ENCODE peak calls at places on chromosome 1, in seven cellular contexts. B is GM23248; Z is CD8-positive, alpha-beta T cell; S is gastrocnemius medialis; O is effector memory CD4-positive, alpha-beta T cell; N is cardiac muscle cell; C is neural progenitor cell. D is an unnamed sample.

GRCh38 chr1:161313554-161314200 is 504 bp upstream of the SDHC start:
- DNase-seq in S (no peak), Z (no peak), N (no peak), O (no peak), C (no peak), B (no peak), D (peak)

GRCh38 chr1:44571712-44572571 is 102.3 kb downstream of the TMEM53 start:
- DNase-seq in B (peak), Z (no peak), O (no peak), C (no peak), N (no peak), S (no peak), D (no peak)

GRCh38 chr1:166378805-166379204 is 212.0 kb upstream of the FAM78B start:
- DNase-seq in C (no peak), O (no peak), S (no peak), N (no peak), B (no peak), Z (no peak), D (no peak)

GRCh38 chr1:47262787-47263413 is 30.9 kb upstream of the TAL1 start:
- DNase-seq in N (peak), B (peak), C (peak), Z (no peak), O (peak), S (peak), D (no peak)

GRCh38 chr1:235892734-235893413 is 26.2 kb upstream of the LYST start:
- DNase-seq in S (no peak), O (no peak), B (no peak), Z (no peak), C (no peak), N (no peak), D (no peak)

GRCh38 chr1:21763694-21764419 is 19.1 kb downstream of the USP48 start:
- DNase-seq in C (no peak), Z (no peak), B (no peak), N (no peak), O (no peak), S (no peak), D (no peak)

GRCh38 chr1:12059722-12060464 is 3.2 kb upstream of the TNFRSF8 start:
- DNase-seq in O (no peak), B (no peak), S (no peak), C (no peak), N (no peak), Z (no peak), D (no peak)

GRCh38 chr1:37410080-37410479 is 64.3 kb upstream of the ZC3H12A start:
- DNase-seq in O (no peak), N (no peak), B (no peak), S (no peak), Z (no peak), C (peak), D (no peak)

GRCh38 chr1:192592981-192593683 is 17.6 kb downstream of the RGS1 start:
- DNase-seq in O (no peak), S (no peak), C (no peak), Z (no peak), B (peak), N (no peak), D (no peak)

GRCh38 chr1:228875741-228876140 is 140.5 kb downstream of the RHOU start:
- DNase-seq in C (no peak), B (no peak), N (no peak), O (no peak), Z (no peak), S (no peak), D (no peak)

GRCh38 chr1:89954401-89954800 is 40.5 kb upstream of the ZNF326 start:
- DNase-seq in C (no peak), O (no peak), Z (no peak), S (no peak), B (no peak), N (no peak), D (no peak)

GRCh38 chr1:156067262-156067661 is 6.3 kb downstream of the RAB25 start:
- DNase-seq in B (peak), S (no peak), O (no peak), C (no peak), Z (no peak), N (no peak), D (no peak)

GRCh38 chr1:69921501-69921900 is 283.9 kb downstream of the LRRC40 start:
- DNase-seq in B (no peak), C (no peak), N (no peak), S (no peak), O (no peak), Z (no peak), D (no peak)

GRCh38 chr1:16925635-16926490 is 4.1 kb downstream of the CROCC start:
- DNase-seq in S (no peak), Z (no peak), C (no peak), O (no peak), N (no peak), B (no peak), D (no peak)

GRCh38 chr1:6082430-6082971 is 36.8 kb downstream of the KCNAB2 start:
- DNase-seq in S (no peak), O (no peak), C (peak), N (peak), B (peak), Z (no peak), D (no peak)

GRCh38 chr1:212558665-212559480 is 49.7 kb upstream of the ATF3 start:
- DNase-seq in S (peak), C (peak), N (peak), B (peak), Z (peak), O (peak), D (peak)

GRCh38 chr1:54249798-54250497 is 50.0 kb downstream of the MRPL37 start:
- DNase-seq in N (no peak), Z (no peak), B (peak), C (no peak), S (peak), O (no peak), D (no peak)

GRCh38 chr1:244210884-244211558 is 159.9 kb downstream of the ZBTB18 start:
- DNase-seq in Z (no peak), B (peak), S (peak), C (peak), O (no peak), N (peak), D (no peak)

GRCh38 chr1:41629571-41629970 is 145.1 kb upstream of the EDN2 start:
- DNase-seq in Z (no peak), C (no peak), B (peak), S (no peak), O (no peak), N (no peak), D (no peak)

GRCh38 chr1:29975036-29975694 is 738.8 kb downstream of the PTPRU start:
- DNase-seq in N (peak), B (peak), O (no peak), S (no peak), Z (no peak), C (peak), D (no peak)

GRCh38 chr1:177830531-177830930 is 139.3 kb downstream of the SEC16B start:
- DNase-seq in B (no peak), Z (no peak), O (no peak), C (no peak), N (no peak), S (no peak), D (no peak)

GRCh38 chr1:29830916-29831315 is 594.6 kb downstream of the PTPRU start:
- DNase-seq in N (no peak), Z (no peak), C (no peak), B (no peak), O (no peak), S (no peak), D (no peak)

GRCh38 chr1:194076646-194077045 is 890.2 kb upstream of the B3GALT2 start:
- DNase-seq in C (no peak), S (no peak), O (no peak), N (no peak), Z (no peak), B (no peak), D (no peak)

GRCh38 chr1:226404063-226404903 is 3.6 kb downstream of the PARP1 start:
- DNase-seq in S (no peak), O (no peak), Z (no peak), C (no peak), N (no peak), B (peak), D (no peak)
- H3K27ac ChIP-seq in S (no peak), O (no peak), Z (no peak), C (no peak), N (peak), B (no peak), D (peak)

DNA sequence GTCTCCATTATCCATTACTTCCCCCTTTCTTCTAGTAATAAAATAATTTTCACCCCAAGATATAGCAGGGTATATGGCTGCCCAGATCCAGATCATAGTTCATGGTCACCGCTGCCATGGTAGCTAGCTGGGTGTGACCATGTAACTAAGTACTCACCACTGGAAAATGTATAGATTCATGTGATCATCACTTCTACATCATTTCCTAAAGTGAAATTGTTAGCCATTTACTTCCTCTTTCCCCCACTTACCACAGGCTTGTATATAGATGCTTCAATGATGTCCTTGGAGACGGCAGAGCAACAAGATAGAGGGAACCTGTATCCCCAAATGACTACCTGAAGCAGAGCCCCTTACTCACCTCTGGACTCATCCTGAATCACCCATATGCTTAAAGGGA is 22.7 kb upstream of the EYA3 start:
- DNase-seq in B (peak), N (no peak), Z (no peak), O (no peak), C (no peak), S (no peak), D (no peak)
- H3K27ac ChIP-seq in B (no peak), N (no peak), Z (no peak), O (no peak), C (no peak), S (no peak), D (no peak)

GRCh38 chr1:19461352-19461645 is 24.0 kb downstream of the CAPZB start:
- DNase-seq in O (no peak), Z (no peak), N (no peak), B (no peak), C (no peak), S (no peak), D (no peak)
- H3K27ac ChIP-seq in O (peak), Z (peak), N (no peak), B (no peak), C (no peak), S (no peak), D (no peak)

GRCh38 chr1:7971024-7971423 is 9.5 kb downstream of the PARK7 start:
- DNase-seq in B (no peak), C (no peak), O (no peak), N (no peak), S (no peak), Z (no peak), D (no peak)

GRCh38 chr1:7967651-7968050 is 6.1 kb downstream of the PARK7 start:
- DNase-seq in N (no peak), O (no peak), C (no peak), B (no peak), S (no peak), Z (no peak), D (no peak)

GRCh38 chr1:7964476-7964875 is 3.0 kb downstream of the PARK7 start:
- DNase-seq in Z (no peak), S (no peak), C (no peak), O (no peak), N (no peak), B (no peak), D (no peak)

GRCh38 chr1:7970250-7970649 is 8.7 kb downstream of the PARK7 start:
- DNase-seq in S (no peak), C (no peak), B (no peak), Z (no peak), N (no peak), O (no peak), D (no peak)

GRCh38 chr1:7967206-7967605 is 5.7 kb downstream of the PARK7 start:
- DNase-seq in C (no peak), O (no peak), B (no peak), Z (no peak), N (no peak), S (no peak), D (no peak)
- H3K27ac ChIP-seq in C (no peak), O (no peak), B (no peak), Z (no peak), N (no peak), S (peak), D (no peak)

GRCh38 chr1:196114193-196114592 is 494.0 kb downstream of the KCNT2 start:
- DNase-seq in O (no peak), Z (no peak), B (peak), N (no peak), S (no peak), C (no peak), D (no peak)

GRCh38 chr1:196115641-196116040 is 492.6 kb downstream of the KCNT2 start:
- DNase-seq in S (peak), O (no peak), B (peak), N (peak), Z (no peak), C (peak), D (peak)
- H3K27ac ChIP-seq in S (no peak), O (no peak), B (no peak), N (no peak), Z (no peak), C (no peak), D (no peak)

GRCh38 chr1:31651025-31651424 is 6.3 kb upstream of the PEF1 start:
- DNase-seq in B (no peak), C (no peak), O (no peak), Z (no peak), S (no peak), N (no peak), D (no peak)

GRCh38 chr1:31653761-31654160 is 9.1 kb upstream of the PEF1 start:
- DNase-seq in C (no peak), B (no peak), S (no peak), O (no peak), N (no peak), Z (no peak), D (no peak)

GRCh38 chr1:31652891-31653489 is 8.3 kb upstream of the PEF1 start:
- DNase-seq in C (no peak), Z (no peak), B (no peak), O (no peak), S (no peak), N (no peak), D (no peak)

GRCh38 chr1:31650161-31650560 is 5.5 kb upstream of the PEF1 start:
- DNase-seq in C (no peak), O (no peak), N (no peak), S (no peak), B (no peak), Z (no peak), D (no peak)

GRCh38 chr1:31651766-31652165 is 7.1 kb upstream of the PEF1 start:
- DNase-seq in O (no peak), N (no peak), S (no peak), B (no peak), C (no peak), Z (no peak), D (no peak)
- H3K27ac ChIP-seq in O (no peak), N (no peak), S (no peak), B (no peak), C (no peak), Z (no peak), D (no peak)

GRCh38 chr1:240466509-240466908 is 145.4 kb downstream of the GREM2 start:
- DNase-seq in S (no peak), O (no peak), C (no peak), Z (no peak), N (no peak), B (no peak), D (no peak)
- H3K27ac ChIP-seq in S (no peak), O (no peak), C (no peak), Z (no peak), N (no peak), B (no peak), D (no peak)

DNA sequence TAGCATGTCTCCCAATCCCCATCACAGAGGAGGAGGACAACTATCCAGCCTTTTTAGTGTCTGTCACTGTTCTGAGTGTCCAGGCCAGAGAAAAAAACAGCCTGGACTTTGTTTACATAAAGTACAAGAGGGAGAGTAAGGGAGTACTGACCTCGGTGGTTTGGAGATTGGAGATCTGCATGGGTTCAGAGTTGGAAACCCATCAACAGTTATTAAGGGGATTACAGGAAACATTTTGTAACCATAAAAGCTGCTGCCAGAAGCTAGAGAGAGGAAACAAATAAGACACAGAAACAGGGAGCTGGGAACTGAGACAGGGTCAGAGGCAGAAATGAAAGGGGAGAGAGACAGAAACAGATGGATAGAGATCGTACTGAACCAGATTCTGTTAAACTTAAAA is 131.5 kb upstream of the CTTNBP2NL start:
- DNase-seq in C (no peak), S (no peak), O (no peak), B (no peak), Z (no peak), N (no peak), D (no peak)
- H3K27ac ChIP-seq in C (no peak), S (no peak), O (no peak), B (no peak), Z (no peak), N (no peak), D (no peak)